ENCODE peak calls at places on chromosomes 3 and 15, in nine cellular contexts. R is heart left ventricle, K is prostate gland, C is body of pancreas, W is uterus, T is stomach, F is A549, I is adrenal gland, Z is ovary. Q is an unnamed sample.

GRCh38 chr3:194687638-194688206 is 2.0 kb downstream of the FAM43A start:
- DNase-seq in R (peak; percentile 86), K (peak; percentile 57), C (peak; percentile 68), W (peak; percentile 67), T (peak; percentile 79), F (peak; percentile 76), I (peak; percentile 35), Z (peak; percentile 41), Q (no peak)

GRCh38 chr15:65042776-65043322 is 2.3 kb upstream of the SLC51B start:
- DNase-seq in R (no peak), K (no peak), C (no peak), W (no peak), T (peak; percentile 13), F (no peak), I (no peak), Z (no peak), Q (no peak)

GRCh38 chr3:29275309-29275708 is 5.6 kb upstream of the RBMS3 start:
- DNase-seq in R (no peak), K (no peak), C (no peak), W (peak; percentile 25), T (no peak), F (no peak), I (no peak), Z (peak; percentile 21), Q (no peak)

GRCh38 chr3:63914312-63914711 is 2.1 kb upstream of the SCAANT1 start:
- DNase-seq in R (no peak), K (peak; percentile 72), C (peak; percentile 78), W (peak; percentile 49), T (peak; percentile 68), F (no peak), I (peak; percentile 47), Z (peak; percentile 43), Q (no peak)

GRCh38 chr15:36809380-36809779 is 230.0 kb downstream of the CDIN1 start:
- DNase-seq in R (no peak), K (no peak), C (no peak), W (no peak), T (no peak), F (no peak), I (no peak), Z (no peak), Q (no peak)

GRCh38 chr15:76335129-76335850 is 1.3 kb upstream of the ISL2 start:
- DNase-seq in R (no peak), K (no peak), C (no peak), W (no peak), T (no peak), F (no peak), I (no peak), Z (no peak), Q (no peak)

GRCh38 chr3:189712906-189713483 is 81.8 kb downstream of the TP63 start:
- DNase-seq in R (no peak), K (peak; percentile 16), C (no peak), W (no peak), T (no peak), F (peak; percentile 48), I (no peak), Z (no peak), Q (no peak)

GRCh38 chr3:12994607-12995388 is 78.4 kb downstream of the IQSEC1 start:
- DNase-seq in R (peak; percentile 94), K (peak; percentile 82), C (peak; percentile 90), W (peak; percentile 91), T (peak; percentile 92), F (peak; percentile 82), I (peak; percentile 92), Z (peak; percentile 91), Q (peak; percentile 97)

GRCh38 chr3:9769426-9770275 is at the start of gene CAMK1:
- DNase-seq in R (peak; percentile 93), K (peak; percentile 82), C (peak; percentile 84), W (peak; percentile 88), T (peak; percentile 87), F (peak; percentile 44), I (peak; percentile 90), Z (peak; percentile 89), Q (peak; percentile 52)

GRCh38 chr15:78007965-78008886 is 69.3 kb downstream of the TBC1D2B start:
- DNase-seq in R (peak; percentile 86), K (peak; percentile 63), C (peak; percentile 97), W (peak; percentile 86), T (peak; percentile 92), F (no peak), I (peak; percentile 94), Z (peak; percentile 83), Q (peak; percentile 88)

GRCh38 chr3:192133271-192133670 is 594.1 kb downstream of the FGF12 start:
- DNase-seq in R (no peak), K (no peak), C (no peak), W (no peak), T (no peak), F (no peak), I (no peak), Z (no peak), Q (no peak)

GRCh38 chr3:24682141-24682547 is 187.5 kb upstream of the THRB start:
- DNase-seq in R (no peak), K (no peak), C (no peak), W (no peak), T (no peak), F (no peak), I (no peak), Z (no peak), Q (no peak)

GRCh38 chr3:24137958-24138875 is 193.1 kb downstream of the NR1D2 start:
- DNase-seq in R (no peak), K (peak; percentile 26), C (peak; percentile 81), W (no peak), T (peak; percentile 69), F (no peak), I (peak; percentile 12), Z (no peak), Q (no peak)

GRCh38 chr3:107512108-107512507 is 10.7 kb upstream of the BBX start:
- DNase-seq in R (no peak), K (no peak), C (no peak), W (no peak), T (no peak), F (peak; percentile 5), I (no peak), Z (no peak), Q (no peak)

GRCh38 chr3:124760601-124761000 is 30.3 kb downstream of the UMPS start:
- DNase-seq in R (no peak), K (peak; percentile 51), C (peak; percentile 35), W (no peak), T (no peak), F (no peak), I (no peak), Z (no peak), Q (no peak)

GRCh38 chr3:113832477-113833164 is 6.0 kb upstream of the GRAMD1C start:
- DNase-seq in R (no peak), K (no peak), C (no peak), W (no peak), T (no peak), F (no peak), I (no peak), Z (no peak), Q (no peak)

GRCh38 chr3:113828605-113829004 is 10.0 kb upstream of the GRAMD1C start:
- DNase-seq in R (no peak), K (no peak), C (no peak), W (no peak), T (no peak), F (no peak), I (no peak), Z (no peak), Q (no peak)

GRCh38 chr3:113825090-113825489 is 13.5 kb upstream of the GRAMD1C start:
- DNase-seq in R (no peak), K (no peak), C (no peak), W (no peak), T (no peak), F (peak; percentile 42), I (no peak), Z (no peak), Q (no peak)

GRCh38 chr3:113834983-113835382 is 3.6 kb upstream of the GRAMD1C start:
- DNase-seq in R (no peak), K (no peak), C (no peak), W (no peak), T (no peak), F (no peak), I (no peak), Z (no peak), Q (no peak)

GRCh38 chr3:113829576-113830354 is 8.8 kb upstream of the GRAMD1C start:
- DNase-seq in R (no peak), K (no peak), C (no peak), W (no peak), T (no peak), F (no peak), I (no peak), Z (no peak), Q (no peak)
- H3K4me3 ChIP-seq in R (no peak overlapping the region), K (no peak overlapping the region), C (no peak overlapping the region), W (no peak overlapping the region), T (no peak overlapping the region), F (no peak overlapping the region), I (no peak overlapping the region), Z (no peak overlapping the region), Q (no peak overlapping the region)

DNA sequence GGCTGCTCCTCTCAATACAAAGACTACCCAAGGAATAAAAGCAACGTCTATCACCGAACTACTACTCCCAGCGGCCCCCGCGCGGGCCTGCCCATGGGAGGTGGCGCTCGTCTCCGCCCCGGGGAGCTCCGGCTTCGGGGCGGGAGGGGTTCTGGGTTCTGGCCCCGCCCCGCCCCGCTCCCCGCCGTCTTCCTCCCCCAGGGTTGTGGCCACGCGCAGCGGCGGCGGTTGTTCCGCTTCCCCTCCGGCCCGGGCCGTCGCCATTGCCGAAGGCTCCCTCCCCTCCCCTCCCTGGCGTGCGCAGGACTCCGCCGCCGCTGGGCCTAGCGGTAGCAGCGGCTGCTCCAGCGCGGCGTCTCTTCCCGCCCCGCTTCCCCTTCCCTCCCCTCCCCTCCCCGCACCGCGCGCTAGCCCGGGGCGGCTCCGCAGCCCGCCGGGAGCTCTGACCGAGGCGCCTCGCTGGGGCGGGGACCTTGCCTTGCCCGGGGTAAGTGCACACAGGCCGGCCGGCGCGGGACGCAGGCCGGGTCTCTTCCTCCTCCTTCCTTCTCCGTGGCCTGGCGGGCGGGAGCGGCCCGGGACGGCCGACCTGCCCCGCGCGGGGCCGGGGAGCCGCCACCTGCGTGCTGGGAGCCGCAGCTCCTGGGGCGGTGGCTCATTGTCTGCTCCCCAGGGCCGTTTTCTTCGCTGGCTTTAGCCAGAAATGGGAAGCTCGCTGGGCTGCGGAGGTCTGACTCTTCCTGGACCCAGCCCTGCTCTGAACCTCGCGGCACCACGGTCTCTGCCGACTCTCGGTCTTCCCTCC is at the start of gene PAK2:
- DNase-seq in R (peak; percentile 97), K (peak; percentile 94), C (peak; percentile 88), W (peak; percentile 88), T (peak; percentile 94), F (peak; percentile 85), I (peak; percentile 94), Z (peak; percentile 89), Q (peak; percentile 89)
- TF ChIP-seq CTCF in R (no peak), K (no peak), C (no peak), W (peak; percentile 6), T (no peak), F (no peak), I (no peak), Z (no peak), Q (no peak)

GRCh38 chr3:169939320-169939719 is 27.3 kb upstream of the SEC62 start:
- DNase-seq in R (no peak), K (no peak), C (no peak), W (no peak), T (no peak), F (no peak), I (no peak), Z (no peak), Q (no peak)
- TF ChIP-seq POLR2A in R (no peak), K (no peak), C (no peak), W (no peak), T (no peak), F (no peak), I (no peak), Z (no peak), Q (no peak)

DNA sequence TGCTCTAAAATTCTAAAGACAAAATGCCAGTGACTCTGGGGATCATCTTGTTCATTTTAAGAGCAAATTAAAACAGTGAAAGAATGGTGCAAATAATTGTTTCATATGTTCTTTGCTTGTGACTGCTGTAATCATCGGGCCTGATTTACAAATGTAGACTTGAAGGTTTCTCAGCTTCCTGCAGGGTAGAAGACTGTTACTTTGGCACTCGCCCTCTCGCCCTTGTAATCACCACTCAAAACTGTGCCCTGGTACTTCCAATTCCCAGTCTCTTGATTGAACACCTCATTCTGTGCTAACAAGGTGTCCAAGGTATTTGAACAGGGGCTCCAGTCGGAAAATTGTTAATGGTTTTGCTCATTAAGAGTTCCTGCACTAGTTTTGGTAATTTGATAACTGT is 209.5 kb downstream of the ZIC1 start:
- DNase-seq in R (no peak), K (no peak), C (no peak), W (no peak), T (no peak), F (no peak), I (no peak), Z (no peak), Q (no peak)
- H3K4me3 ChIP-seq in R (no peak overlapping the region), K (no peak overlapping the region), C (no peak overlapping the region), W (no peak overlapping the region), T (no peak overlapping the region), F (no peak overlapping the region), I (no peak overlapping the region), Z (no peak overlapping the region), Q (no peak overlapping the region)

Q was measured in lower leg skin.